ENCODE peak calls at places on chromosomes 11 and 22, in seven cellular contexts. D, Q, V, U, T, M and L are unnamed samples.

GRCh38 chr11:131922220-131922619 is 551.8 kb downstream of the NTM start:
- DNase-seq in D (no peak), Q (no peak), V (no peak), U (no peak), T (no peak), M (no peak), L (no peak)

GRCh38 chr11:43419460-43419859 is 60.7 kb downstream of the TTC17 start:
- DNase-seq in D (peak), Q (peak), V (peak), U (peak), T (peak), M (peak), L (no peak)

GRCh38 chr11:103798456-103798855 is 238.0 kb upstream of the DDI1 start:
- DNase-seq in D (no peak), Q (no peak), V (no peak), U (no peak), T (peak), M (no peak), L (no peak)

GRCh38 chr11:18540207-18541009 is 13.7 kb upstream of the TSG101 start:
- DNase-seq in D (no peak), Q (no peak), V (peak), U (peak), T (peak), M (peak), L (no peak)

GRCh38 chr11:61577383-61578118 is 3.3 kb downstream of the SYT7 start:
- DNase-seq in D (peak), Q (no peak), V (peak), U (no peak), T (no peak), M (no peak), L (no peak)

GRCh38 chr11:74826901-74827300 is 78.3 kb downstream of the RNF169 start:
- DNase-seq in D (no peak), Q (no peak), V (no peak), U (no peak), T (no peak), M (no peak), L (no peak)

GRCh38 chr11:9771126-9771624 is 107.3 kb downstream of the SWAP70 start:
- DNase-seq in D (no peak), Q (no peak), V (no peak), U (peak), T (peak), M (no peak), L (no peak)

GRCh38 chr11:129143335-129143734 is 48.8 kb downstream of the ARHGAP32 start:
- DNase-seq in D (no peak), Q (peak), V (no peak), U (peak), T (peak), M (peak), L (peak)

GRCh38 chr11:45167283-45167682 is 20.8 kb downstream of the PRDM11 start:
- DNase-seq in D (no peak), Q (no peak), V (no peak), U (no peak), T (no peak), M (no peak), L (no peak)

GRCh38 chr11:94673353-94673752 is 94.8 kb upstream of the AMOTL1 start:
- DNase-seq in D (no peak), Q (no peak), V (no peak), U (no peak), T (no peak), M (no peak), L (no peak)

GRCh38 chr11:78841451-78842060 is 266.9 kb upstream of the NARS2 start:
- DNase-seq in D (peak), Q (no peak), V (peak), U (peak), T (peak), M (no peak), L (no peak)

GRCh38 chr11:104005234-104005855 is 31.1 kb upstream of the DDI1 start:
- DNase-seq in D (no peak), Q (no peak), V (no peak), U (peak), T (peak), M (no peak), L (no peak)

GRCh38 chr22:25172153-25172552 is 27.5 kb upstream of the CRYBB3 start:
- DNase-seq in D (no peak), Q (peak), V (no peak), U (no peak), T (no peak), M (peak), L (no peak)

GRCh38 chr11:11244470-11245080 is 108.5 kb downstream of the CSNK2A3 start:
- DNase-seq in D (no peak), Q (no peak), V (no peak), U (no peak), T (no peak), M (no peak), L (no peak)

GRCh38 chr11:3341298-3341697 is 37.6 kb downstream of the ZNF195 start:
- DNase-seq in D (peak), Q (peak), V (peak), U (no peak), T (no peak), M (peak), L (no peak)

GRCh38 chr11:122811721-122812120 is 26.6 kb upstream of the CRTAM start:
- DNase-seq in D (no peak), Q (no peak), V (no peak), U (no peak), T (no peak), M (no peak), L (no peak)

GRCh38 chr11:134293119-134294113 is 17.2 kb downstream of the GLB1L3 start:
- DNase-seq in D (no peak), Q (no peak), V (no peak), U (no peak), T (no peak), M (no peak), L (peak)

GRCh38 chr11:110373061-110373702 is 56.6 kb upstream of the FDX1 start:
- DNase-seq in D (no peak), Q (no peak), V (no peak), U (peak), T (peak), M (peak), L (no peak)

GRCh38 chr22:25779426-25779825 is 37.4 kb downstream of the MYO18B start:
- DNase-seq in D (no peak), Q (no peak), V (no peak), U (no peak), T (no peak), M (no peak), L (no peak)

GRCh38 chr22:49789289-49790141 is 38.2 kb downstream of the BRD1 start:
- DNase-seq in D (no peak), Q (peak), V (no peak), U (no peak), T (peak), M (no peak), L (peak)

GRCh38 chr11:11025087-11025486 is 167.2 kb upstream of the ZBED5 start:
- DNase-seq in D (no peak), Q (no peak), V (no peak), U (peak), T (peak), M (peak), L (no peak)

GRCh38 chr22:23692598-23693291 is 1.9 kb downstream of the RGL4 start:
- DNase-seq in D (peak), Q (no peak), V (peak), U (no peak), T (no peak), M (no peak), L (no peak)

GRCh38 chr11:119447664-119448242 is 24.8 kb upstream of the THY1 start:
- DNase-seq in D (no peak), Q (no peak), V (no peak), U (no peak), T (no peak), M (no peak), L (no peak)

GRCh38 chr11:129785383-129786111 is 30.1 kb upstream of the TMEM45B start:
- DNase-seq in D (no peak), Q (no peak), V (peak), U (peak), T (peak), M (no peak), L (no peak)

GRCh38 chr11:117230981-117231636 is 764 bp downstream of the PCSK7 start:
- DNase-seq in D (no peak), Q (peak), V (peak), U (no peak), T (no peak), M (no peak), L (no peak)

GRCh38 chr11:65479184-65480145 is 19.4 kb upstream of the MALAT1 start:
- DNase-seq in D (peak), Q (peak), V (peak), U (peak), T (peak), M (peak), L (no peak)

GRCh38 chr11:71139516-71140205 is 112.7 kb downstream of the SHANK2 start:
- DNase-seq in D (no peak), Q (no peak), V (no peak), U (peak), T (peak), M (no peak), L (no peak)

GRCh38 chr11:8036002-8036802 is 44.8 kb upstream of the TUB start:
- DNase-seq in D (no peak), Q (no peak), V (no peak), U (no peak), T (no peak), M (no peak), L (peak)

GRCh38 chr11:66728760-66729385 is at the start of gene SPTBN2:
- DNase-seq in D (peak), Q (no peak), V (peak), U (peak), T (no peak), M (no peak), L (no peak)

GRCh38 chr11:133479209-133479608 is 53.1 kb downstream of the OPCML start:
- DNase-seq in D (no peak), Q (no peak), V (no peak), U (no peak), T (no peak), M (no peak), L (no peak)

GRCh38 chr11:2792376-2793250 is 92.8 kb upstream of the KCNQ1OT1 start:
- DNase-seq in D (peak), Q (no peak), V (peak), U (no peak), T (no peak), M (no peak), L (no peak)

GRCh38 chr22:22666307-22667091 is 22.1 kb downstream of the GGTLC2 start:
- DNase-seq in D (peak), Q (peak), V (peak), U (no peak), T (peak), M (peak), L (no peak)

GRCh38 chr11:1082728-1083620 is 8.3 kb downstream of the MUC2 start:
- DNase-seq in D (peak), Q (no peak), V (no peak), U (no peak), T (no peak), M (no peak), L (no peak)

GRCh38 chr11:126317681-126318641 is 14.1 kb downstream of the DCPS start:
- DNase-seq in D (no peak), Q (peak), V (no peak), U (peak), T (peak), M (no peak), L (peak)

GRCh38 chr11:11004069-11004468 is 146.2 kb upstream of the ZBED5 start:
- DNase-seq in D (no peak), Q (no peak), V (no peak), U (no peak), T (no peak), M (no peak), L (no peak)

GRCh38 chr22:39522567-39523300 is 2.4 kb downstream of the ATF4 start:
- DNase-seq in D (no peak), Q (peak), V (no peak), U (peak), T (peak), M (peak), L (no peak)

GRCh38 chr11:58788355-58789023 is 56.0 kb downstream of the GLYATL2 start:
- DNase-seq in D (peak), Q (peak), V (peak), U (peak), T (peak), M (peak), L (no peak)

GRCh38 chr11:15801126-15801525 is 555.2 kb downstream of the SOX6 start:
- DNase-seq in D (no peak), Q (no peak), V (no peak), U (no peak), T (no peak), M (no peak), L (no peak)

GRCh38 chr11:15795378-15795777 is 561.0 kb downstream of the SOX6 start:
- DNase-seq in D (no peak), Q (no peak), V (no peak), U (no peak), T (no peak), M (no peak), L (no peak)

GRCh38 chr11:15805726-15806125 is 550.6 kb downstream of the SOX6 start:
- DNase-seq in D (no peak), Q (no peak), V (no peak), U (no peak), T (no peak), M (no peak), L (no peak)

GRCh38 chr11:15801616-15802015 is 554.7 kb downstream of the SOX6 start:
- DNase-seq in D (no peak), Q (no peak), V (no peak), U (peak), T (no peak), M (no peak), L (no peak)

GRCh38 chr11:15800121-15800800 is 556.1 kb downstream of the SOX6 start:
- DNase-seq in D (no peak), Q (peak), V (no peak), U (peak), T (peak), M (no peak), L (peak)
- H3K27ac ChIP-seq in D (no peak), Q (peak), V (no peak), U (peak), T (peak), M (no peak), L (no peak)

DNA sequence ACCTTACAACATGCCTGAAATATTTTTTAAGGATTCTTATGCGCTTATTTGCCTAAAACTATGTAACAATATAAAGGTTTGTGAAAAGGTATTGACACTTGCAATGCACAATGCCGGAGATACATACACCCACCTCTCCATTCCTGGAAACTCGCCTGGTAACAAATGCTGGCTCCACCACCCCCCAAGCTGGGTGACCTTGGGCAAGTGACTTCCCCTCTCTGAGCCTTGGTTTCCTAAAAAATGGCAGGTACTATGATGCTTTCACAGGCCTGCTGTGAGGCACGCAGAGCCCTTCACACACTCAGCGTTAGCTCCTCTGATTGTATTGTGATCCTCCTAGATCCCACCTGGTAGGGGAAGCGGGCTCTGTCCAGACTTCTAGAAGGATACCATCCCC is 2.3 kb downstream of the GAL3ST1 start:
- DNase-seq in D (no peak), Q (no peak), V (no peak), U (peak), T (no peak), M (no peak), L (no peak)
- H3K27ac ChIP-seq in D (no peak), Q (no peak), V (no peak), U (no peak), T (no peak), M (no peak), L (no peak)

GRCh38 chr11:115439385-115439784 is 64.8 kb downstream of the CADM1 start:
- DNase-seq in D (no peak), Q (no peak), V (no peak), U (peak), T (peak), M (no peak), L (no peak)
- H3K27ac ChIP-seq in D (no peak), Q (no peak), V (no peak), U (no peak), T (no peak), M (no peak), L (no peak)

GRCh38 chr11:20020716-20021115 is 139.6 kb downstream of the DBX1 start:
- DNase-seq in D (no peak), Q (no peak), V (no peak), U (no peak), T (no peak), M (no peak), L (no peak)
- H3K27ac ChIP-seq in D (no peak), Q (no peak), V (no peak), U (no peak), T (no peak), M (no peak), L (no peak)